ENCODE peak calls at places on chromosomes 13 and 19, in ten cellular contexts. W, O, J, F, T, N, K, U, R and C are unnamed samples.
A peak's percentile ranks its signal among the peaks of the same experiment; 100 is the strongest.

GRCh38 chr13:42594577-42595571 is 20.9 kb downstream of the TNFSF11 start:
- DNase-seq in W (peak; percentile 52), O (peak; percentile 50), J (peak; percentile 89), F (no peak), T (peak; percentile 62), N (no peak), K (peak; percentile 57), U (peak; percentile 58), R (no peak), C (peak; percentile 79)

GRCh38 chr19:50352242-50352641 is 13.2 kb downstream of the NAPSA start:
- DNase-seq in W (no peak), O (no peak), J (no peak), F (no peak), T (no peak), N (no peak), K (no peak), U (no peak), R (no peak), C (no peak)

GRCh38 chr19:42191855-42192254 is 25.6 kb downstream of the DEDD2 start:
- DNase-seq in W (peak; percentile 84), O (peak; percentile 61), J (no peak), F (no peak), T (no peak), N (no peak), K (no peak), U (no peak), R (no peak), C (no peak)

GRCh38 chr13:65808061-65808460 is 1422.1 kb downstream of the PCDH9 start:
- DNase-seq in W (no peak), O (no peak), J (no peak), F (no peak), T (no peak), N (no peak), K (no peak), U (no peak), R (no peak), C (no peak)

GRCh38 chr19:3034845-3035541 is 5.9 kb upstream of the TLE2 start:
- DNase-seq in W (peak; percentile 64), O (peak; percentile 51), J (peak; percentile 53), F (no peak), T (no peak), N (peak; percentile 53), K (peak; percentile 23), U (no peak), R (peak; percentile 80), C (peak; percentile 75)

GRCh38 chr13:49629947-49630346 is 1.6 kb downstream of the ARL11 start:
- DNase-seq in W (no peak), O (no peak), J (no peak), F (no peak), T (peak; percentile 76), N (no peak), K (no peak), U (no peak), R (no peak), C (no peak)

GRCh38 chr13:77829963-77830362 is 88.7 kb downstream of the EDNRB start:
- DNase-seq in W (no peak), O (no peak), J (no peak), F (no peak), T (no peak), N (no peak), K (no peak), U (no peak), R (no peak), C (no peak)

GRCh38 chr19:15015946-15016542 is 33.2 kb upstream of the CASP14 start:
- DNase-seq in W (no peak), O (no peak), J (peak; percentile 74), F (no peak), T (peak; percentile 6), N (no peak), K (peak; percentile 69), U (no peak), R (no peak), C (no peak)

GRCh38 chr13:54573186-54573585 is 1544.6 kb downstream of the OLFM4 start:
- DNase-seq in W (no peak), O (no peak), J (peak; percentile 17), F (no peak), T (no peak), N (no peak), K (no peak), U (no peak), R (no peak), C (no peak)

GRCh38 chr13:42333613-42334328 is 61.8 kb downstream of the AKAP11 start:
- DNase-seq in W (no peak), O (no peak), J (peak; percentile 80), F (no peak), T (peak; percentile 21), N (peak; percentile 59), K (no peak), U (no peak), R (no peak), C (no peak)

GRCh38 chr13:43653980-43654379 is 132.8 kb downstream of the ENOX1 start:
- DNase-seq in W (no peak), O (no peak), J (no peak), F (no peak), T (no peak), N (no peak), K (no peak), U (no peak), R (no peak), C (no peak)

GRCh38 chr19:33132425-33132824 is 511 bp downstream of the WDR88 start:
- DNase-seq in W (no peak), O (no peak), J (peak; percentile 70), F (no peak), T (no peak), N (peak; percentile 68), K (no peak), U (peak; percentile 65), R (no peak), C (no peak)

GRCh38 chr19:10800488-10800887 is 35.5 kb downstream of the TMED1 start:
- DNase-seq in W (no peak), O (no peak), J (no peak), F (no peak), T (peak; percentile 28), N (no peak), K (no peak), U (no peak), R (no peak), C (no peak)

GRCh38 chr13:48161530-48162179 is 66.8 kb upstream of the MED4 start:
- DNase-seq in W (peak; percentile 26), O (peak; percentile 36), J (no peak), F (no peak), T (peak; percentile 64), N (no peak), K (no peak), U (no peak), R (peak; percentile 83), C (peak; percentile 79)
- TF ChIP-seq POLR2AphosphoS5 in W (no peak), O (no peak), J (no peak), F (no peak), T (no peak), N (no peak), K (no peak), U (no peak), R (no peak), C (no peak)

DNA sequence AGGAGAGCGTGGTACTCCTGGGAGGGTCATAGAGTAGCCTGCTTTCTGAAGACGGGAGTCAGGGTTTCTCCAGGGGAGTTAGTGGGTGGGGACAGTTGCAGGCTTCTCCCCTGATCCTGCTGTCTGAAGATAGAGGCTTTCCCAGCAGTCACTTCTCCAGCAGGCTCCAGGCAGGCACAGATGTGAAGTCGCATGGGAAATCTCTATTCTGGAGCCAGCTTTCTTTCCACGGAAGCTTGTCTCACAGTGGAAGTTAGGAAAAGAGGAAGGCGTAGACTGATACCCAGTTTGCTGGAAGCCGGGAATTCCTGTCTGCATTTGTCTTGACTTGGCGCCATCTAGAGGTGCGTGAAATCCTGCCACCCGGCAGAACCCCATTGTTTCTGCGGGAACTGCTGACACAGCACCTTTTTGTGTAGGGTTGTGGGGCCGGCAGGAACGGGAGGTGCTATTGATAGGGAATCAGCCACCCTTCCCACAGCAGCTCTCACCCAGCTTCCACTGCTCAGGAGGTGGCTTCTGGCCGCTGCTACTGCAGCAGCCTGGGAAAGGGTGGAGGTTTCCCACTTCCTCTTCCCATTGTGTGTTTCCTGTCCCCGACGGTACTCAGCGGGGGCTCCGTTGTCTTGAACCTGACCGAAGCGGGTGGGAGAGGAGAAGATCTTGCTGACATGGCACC is 28.5 kb upstream of the NPAS1 start:
- DNase-seq in W (peak; percentile 86), O (peak; percentile 80), J (peak; percentile 97), F (no peak), T (peak; percentile 83), N (peak; percentile 91), K (peak; percentile 77), U (peak; percentile 85), R (peak; percentile 84), C (peak; percentile 93)
- TF ChIP-seq POLR2AphosphoS5 in W (peak; percentile 17), O (no peak), J (no peak), F (no peak), T (peak; percentile 39), N (no peak), K (no peak), U (no peak), R (peak; percentile 50), C (peak; percentile 44)

DNA sequence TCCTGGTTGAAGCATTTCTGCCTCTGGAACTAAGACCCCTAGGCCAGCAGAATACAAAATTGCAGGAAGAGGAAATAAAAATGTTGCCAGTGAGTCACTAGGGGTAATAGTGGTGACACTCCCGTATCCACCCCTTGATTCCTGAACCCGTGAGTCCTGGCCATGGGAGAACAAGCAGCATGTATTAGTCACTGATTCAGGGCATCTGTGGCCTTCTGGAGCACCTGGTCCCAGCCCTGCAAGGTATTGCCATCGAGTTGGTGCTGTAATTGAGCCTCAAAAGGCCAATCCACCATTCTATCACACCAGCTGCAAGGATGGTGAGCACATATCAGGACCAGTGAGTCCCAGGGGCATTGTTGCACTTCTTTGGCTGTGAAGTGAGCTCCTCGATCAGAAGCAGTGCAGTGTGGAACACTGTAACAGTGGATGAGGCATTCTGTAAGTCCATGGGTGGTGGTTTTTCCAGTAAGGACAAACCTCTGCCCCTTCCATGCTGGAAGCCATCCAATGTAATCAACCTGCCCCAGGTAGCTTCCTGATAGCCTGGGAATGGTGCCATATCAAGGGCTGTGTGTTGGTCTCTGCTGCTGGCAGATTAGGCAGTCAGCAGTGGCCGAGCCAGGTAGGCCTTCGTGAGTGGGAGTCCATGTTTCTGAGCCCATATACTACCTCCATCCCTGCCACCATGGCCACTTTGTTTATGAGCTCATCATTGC is 39.6 kb downstream of the C1QTNF9 start:
- DNase-seq in W (peak; percentile 82), O (peak; percentile 90), J (no peak), F (no peak), T (no peak), N (no peak), K (no peak), U (no peak), R (no peak), C (no peak)
- TF ChIP-seq POLR2AphosphoS5 in W (peak; percentile 58), O (no peak), J (no peak), F (no peak), T (no peak), N (no peak), K (no peak), U (no peak), R (no peak), C (no peak)

GRCh38 chr13:61413572-61413971 is 2.1 kb downstream of the PCDH20 start:
- DNase-seq in W (no peak), O (no peak), J (peak; percentile 33), F (no peak), T (no peak), N (peak; percentile 54), K (no peak), U (peak; percentile 55), R (no peak), C (peak; percentile 57)
- TF ChIP-seq POLR2AphosphoS5 in W (no peak), O (no peak), J (no peak), F (no peak), T (no peak), N (no peak), K (no peak), U (no peak), R (no peak), C (no peak)

GRCh38 chr13:41065098-41065497 is 3.8 kb downstream of the WBP4 start:
- DNase-seq in W (no peak), O (no peak), J (no peak), F (no peak), T (peak; percentile 77), N (no peak), K (no peak), U (no peak), R (no peak), C (no peak)
- TF ChIP-seq POLR2AphosphoS5 in W (peak; percentile 40), O (no peak), J (no peak), F (no peak), T (no peak), N (no peak), K (no peak), U (no peak), R (no peak), C (no peak)